ENCODE peak calls at places on chromosomes 3 and 15, in seven cellular contexts. R, B, X, Q, C, H and V are unnamed samples.

GRCh38 chr3:27658741-27659140 is 63.4 kb downstream of the EOMES start:
- DNase-seq in Q (no peak), X (no peak), R (no peak), C (no peak), H (no peak), B (no peak), V (no peak)

GRCh38 chr3:186281172-186281571 is 80.9 kb downstream of the DGKG start:
- DNase-seq in X (no peak), B (no peak), Q (no peak), C (no peak), H (no peak), R (no peak), V (no peak)

GRCh38 chr3:60917136-60917535 is 334.1 kb downstream of the FHIT start:
- DNase-seq in H (no peak), X (no peak), B (no peak), C (no peak), R (no peak), Q (no peak), V (peak; percentile 1)

GRCh38 chr3:48268381-48268935 is 27.6 kb downstream of the ZNF589 start:
- DNase-seq in H (no peak), X (no peak), Q (no peak), C (no peak), B (no peak), R (peak; percentile 16), V (no peak)

GRCh38 chr15:101479342-101479845 is 10.1 kb downstream of the PCSK6 start:
- DNase-seq in B (no peak), H (no peak), X (no peak), Q (no peak), R (no peak), C (no peak), V (no peak)

GRCh38 chr3:49711489-49711888 is 8.0 kb downstream of the AMIGO3 start:
- DNase-seq in R (no peak), H (no peak), X (no peak), C (no peak), B (no peak), Q (no peak), V (no peak)

GRCh38 chr3:126460386-126460785 is 15.3 kb downstream of the ZXDC start:
- DNase-seq in B (no peak), H (no peak), C (no peak), Q (no peak), R (no peak), X (no peak), V (no peak)

GRCh38 chr15:51386029-51386428 is 44.6 kb downstream of the GLDN start:
- DNase-seq in X (no peak), C (no peak), R (no peak), H (no peak), Q (no peak), B (no peak), V (no peak)

GRCh38 chr3:29373016-29373690 is 92.3 kb downstream of the RBMS3 start:
- DNase-seq in R (no peak), X (no peak), H (no peak), B (no peak), Q (no peak), C (no peak), V (no peak)

GRCh38 chr3:20066848-20067617 is 26.8 kb downstream of the KAT2B start:
- DNase-seq in R (no peak), H (no peak), B (no peak), C (no peak), Q (no peak), X (no peak), V (no peak)

GRCh38 chr3:42535981-42536784 is 33.7 kb downstream of the VIPR1 start:
- DNase-seq in X (no peak), H (peak; percentile 59), Q (peak; percentile 78), B (peak; percentile 66), C (peak; percentile 60), R (no peak), V (peak; percentile 84)

GRCh38 chr3:134249935-134250716 is 533 bp downstream of the RYK start:
- DNase-seq in X (no peak), C (peak; percentile 39), H (no peak), R (no peak), B (peak; percentile 48), Q (peak; percentile 66), V (peak; percentile 49)

GRCh38 chr3:169215461-169215860 is 448.1 kb downstream of the MECOM start:
- DNase-seq in C (no peak), R (no peak), X (no peak), Q (no peak), B (no peak), H (no peak), V (no peak)

GRCh38 chr3:71703796-71704195 is 21.4 kb downstream of the EIF4E3 start:
- DNase-seq in R (no peak), C (no peak), Q (no peak), H (no peak), B (no peak), X (no peak), V (no peak)

GRCh38 chr15:55457401-55458022 is 49.2 kb downstream of the PIERCE2 start:
- DNase-seq in C (no peak), R (no peak), B (no peak), H (no peak), Q (no peak), X (no peak), V (no peak)

GRCh38 chr15:70976856-70977255 is 84.2 kb downstream of the LRRC49 start:
- DNase-seq in R (no peak), C (no peak), X (no peak), Q (no peak), H (no peak), B (no peak), V (no peak)

GRCh38 chr3:138923531-138923994 is 23.4 kb downstream of the FOXL2 start:
- DNase-seq in H (no peak), C (peak; percentile 75), B (peak; percentile 79), R (peak; percentile 35), Q (peak; percentile 95), X (peak; percentile 82), V (peak; percentile 68)

GRCh38 chr3:192122832-192123594 is 604.3 kb downstream of the FGF12 start:
- DNase-seq in Q (no peak), C (no peak), R (peak; percentile 53), X (no peak), H (no peak), B (no peak), V (no peak)

GRCh38 chr3:53594276-53594675 is 99.9 kb downstream of the CACNA1D start:
- DNase-seq in B (no peak), C (no peak), Q (no peak), H (no peak), R (no peak), X (no peak), V (no peak)

GRCh38 chr3:150409527-150410310 is 1.6 kb downstream of the TSC22D2 start:
- DNase-seq in X (no peak), B (peak; percentile 38), R (no peak), H (no peak), C (peak; percentile 68), Q (peak; percentile 79), V (peak; percentile 51)

GRCh38 chr15:41844814-41845213 is 6.2 kb downstream of the PLA2G4B start:
- DNase-seq in C (no peak), B (no peak), R (no peak), H (no peak), X (no peak), Q (no peak), V (no peak)

GRCh38 chr15:39549912-39550311 is 31.0 kb upstream of the THBS1 start:
- DNase-seq in Q (no peak), R (no peak), H (no peak), C (no peak), B (no peak), X (no peak), V (peak; percentile 5)

GRCh38 chr3:55143336-55143735 is 215.5 kb upstream of the LRTM1 start:
- DNase-seq in R (no peak), B (no peak), C (no peak), H (no peak), Q (no peak), X (no peak), V (no peak)

GRCh38 chr3:95725770-95726169 is 1088.6 kb upstream of the EPHA6 start:
- DNase-seq in X (no peak), C (no peak), Q (no peak), H (no peak), B (no peak), R (no peak), V (no peak)
- TF ChIP-seq SP1 in X (no peak), C (no peak), Q (no peak), H (no peak), B (no peak), R (no peak), V (no peak)

DNA sequence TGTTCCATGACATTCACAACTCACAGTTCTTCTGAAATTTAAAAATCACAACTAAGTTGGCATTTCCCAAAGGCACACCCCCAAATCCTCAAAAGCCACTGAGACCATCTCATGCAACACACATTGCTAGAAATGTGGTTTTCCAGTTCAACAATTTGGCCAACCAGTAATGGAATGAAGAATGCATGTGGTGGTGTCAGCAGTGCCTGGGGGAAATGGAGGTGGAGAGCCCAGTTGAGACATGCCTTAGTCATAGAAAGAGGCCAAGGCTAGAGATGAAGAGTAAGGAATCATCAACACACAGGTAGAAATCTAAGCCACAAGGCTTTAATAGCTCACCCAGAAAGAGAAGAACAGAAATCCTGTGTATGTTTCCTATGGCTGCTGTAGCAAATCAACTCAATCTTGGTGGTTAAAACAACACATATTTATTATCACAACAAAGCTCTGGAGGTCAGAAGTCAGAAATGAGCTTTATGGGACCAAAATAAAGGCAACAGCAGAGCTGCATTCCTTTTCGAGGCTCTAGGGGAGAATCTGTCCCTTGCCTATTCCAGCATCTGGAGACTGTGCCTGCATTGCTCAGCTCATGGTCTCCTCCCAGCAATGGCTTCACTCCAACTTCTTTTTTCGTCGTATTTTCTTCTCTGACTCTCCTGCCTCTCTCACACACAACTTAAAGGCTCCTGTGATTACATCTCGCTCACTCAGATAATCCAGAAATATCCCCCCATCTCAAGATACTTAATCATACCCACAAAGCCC is 54.0 kb downstream of the SNTN start:
- DNase-seq in C (no peak), H (no peak), X (no peak), Q (no peak), R (no peak), B (no peak), V (no peak)
- TF ChIP-seq SP1 in C (no peak), H (no peak), X (no peak), Q (no peak), R (no peak), B (no peak), V (no peak)

GRCh38 chr3:34020221-34020620 is 221.8 kb downstream of the PDCD6IP start:
- DNase-seq in H (no peak), Q (no peak), B (no peak), R (no peak), X (no peak), C (no peak), V (no peak)

GRCh38 chr3:34019158-34019557 is 220.7 kb downstream of the PDCD6IP start:
- DNase-seq in Q (no peak), H (no peak), R (no peak), C (no peak), B (no peak), X (no peak), V (no peak)

GRCh38 chr3:34022147-34022546 is 223.7 kb downstream of the PDCD6IP start:
- DNase-seq in R (no peak), C (no peak), B (no peak), Q (no peak), X (no peak), H (no peak), V (no peak)

GRCh38 chr3:34017757-34018156 is 219.3 kb downstream of the PDCD6IP start:
- DNase-seq in C (no peak), B (no peak), H (no peak), Q (no peak), R (no peak), X (no peak), V (no peak)

GRCh38 chr3:34020761-34021635 is 222.6 kb downstream of the PDCD6IP start:
- DNase-seq in H (no peak), X (no peak), R (no peak), B (no peak), C (no peak), Q (no peak), V (no peak)
- TF ChIP-seq SP1 in H (no peak), X (no peak), R (no peak), B (no peak), C (no peak), Q (no peak), V (no peak)

GRCh38 chr3:4474683-4475490 is 7.8 kb upstream of the SUMF1 start:
- DNase-seq in R (peak; percentile 81), H (no peak), Q (no peak), C (no peak), B (no peak), X (no peak), V (no peak)
- TF ChIP-seq SP1 in R (no peak), H (no peak), Q (no peak), C (no peak), B (no peak), X (peak; percentile 14), V (no peak)